ENCODE peak calls at places on chromosomes 7 and 10, in nine cellular contexts. N is upper lobe of left lung; Q is activated B cell treated with CpG ODN at 0.5 μM for 24 hours; A is left colon; D is activated T-cell treated with anti-CD3 and anti-CD28 coated beads, Interleukin-2, amount 50 U/mL, for 4 hours; H is CD8-positive, alpha-beta T cell; B is left ventricle myocardium superior; K is heart right ventricle; O is Right ventricle myocardium superior. L is an unnamed sample.

GRCh38 chr10:110356628-110357245 is 52.0 kb upstream of the SMNDC1 start:
- ATAC-seq in N (peak; percentile 37), Q (peak; percentile 77), A (peak; percentile 29), D (peak; percentile 61), H (peak; percentile 63), B (peak; percentile 6), K (no peak), O (no peak), L (peak; percentile 69)

GRCh38 chr7:34567906-34568305 is 90.1 kb upstream of the NPSR1 start:
- ATAC-seq in N (no peak), Q (no peak), A (no peak), D (no peak), H (no peak), B (no peak), K (no peak), O (no peak), L (no peak)

GRCh38 chr10:72328829-72329204 is 25.9 kb downstream of the DNAJB12 start:
- ATAC-seq in N (no peak), Q (peak; percentile 6), A (no peak), D (no peak), H (no peak), B (no peak), K (no peak), O (no peak), L (peak; percentile 23)

GRCh38 chr7:78359836-78360235 is 561.3 kb downstream of the PHTF2 start:
- ATAC-seq in N (no peak), Q (no peak), A (no peak), D (no peak), H (no peak), B (no peak), K (no peak), O (no peak), L (no peak)

GRCh38 chr10:23496727-23497126 is 57.9 kb downstream of the OTUD1 start:
- ATAC-seq in N (no peak), Q (no peak), A (no peak), D (no peak), H (no peak), B (no peak), K (no peak), O (no peak), L (no peak)

GRCh38 chr10:23065549-23065948 is 29.8 kb upstream of the MSRB2 start:
- ATAC-seq in N (peak; percentile 87), Q (no peak), A (peak; percentile 92), D (no peak), H (no peak), B (peak; percentile 96), K (peak; percentile 94), O (peak; percentile 96), L (no peak)

GRCh38 chr10:80466724-80467326 is 12.7 kb downstream of the TSPAN14 start:
- ATAC-seq in N (no peak), Q (no peak), A (no peak), D (no peak), H (no peak), B (no peak), K (no peak), O (no peak), L (no peak)

GRCh38 chr10:35453855-35454532 is 117.7 kb downstream of the CCNY start:
- ATAC-seq in N (peak; percentile 78), Q (no peak), A (no peak), D (no peak), H (no peak), B (peak; percentile 52), K (peak; percentile 35), O (peak; percentile 62), L (no peak)

GRCh38 chr10:46255696-46256355 is 31.0 kb upstream of the ANTXRL start:
- ATAC-seq in N (peak; percentile 83), Q (no peak), A (peak; percentile 96), D (peak; percentile 80), H (no peak), B (peak; percentile 91), K (peak; percentile 83), O (peak; percentile 90), L (peak; percentile 67)

GRCh38 chr7:46603296-46603701 is 682.2 kb upstream of the IGFBP3 start:
- ATAC-seq in N (peak; percentile 19), Q (no peak), A (no peak), D (no peak), H (no peak), B (peak; percentile 57), K (peak; percentile 59), O (peak; percentile 58), L (no peak)

GRCh38 chr7:157932498-157933218 is 595.9 kb downstream of the DNAJB6 start:
- ATAC-seq in N (no peak), Q (no peak), A (no peak), D (peak; percentile 74), H (peak; percentile 44), B (no peak), K (no peak), O (no peak), L (peak; percentile 66)

GRCh38 chr10:121503587-121504051 is 94.6 kb downstream of the FGFR2 start:
- ATAC-seq in N (no peak), Q (no peak), A (no peak), D (no peak), H (no peak), B (no peak), K (no peak), O (no peak), L (no peak)

GRCh38 chr10:111440501-111440900 is 363.7 kb downstream of the ADRA2A start:
- ATAC-seq in N (no peak), Q (no peak), A (no peak), D (no peak), H (no peak), B (no peak), K (no peak), O (no peak), L (no peak)

GRCh38 chr7:2860627-2861133 is 16.6 kb upstream of the GNA12 start:
- ATAC-seq in N (no peak), Q (no peak), A (peak; percentile 36), D (no peak), H (no peak), B (no peak), K (no peak), O (no peak), L (no peak)

GRCh38 chr7:155965010-155965409 is 152.7 kb upstream of the SHH start:
- ATAC-seq in N (no peak), Q (no peak), A (no peak), D (peak; percentile 59), H (no peak), B (no peak), K (no peak), O (no peak), L (peak; percentile 63)

GRCh38 chr10:120607016-120607709 is 150.1 kb downstream of the PLPP4 start:
- ATAC-seq in N (no peak), Q (no peak), A (no peak), D (no peak), H (no peak), B (no peak), K (no peak), O (no peak), L (no peak)

GRCh38 chr7:20404371-20404770 is 73.7 kb downstream of the ITGB8 start:
- ATAC-seq in N (no peak), Q (no peak), A (no peak), D (no peak), H (no peak), B (no peak), K (no peak), O (no peak), L (no peak)

GRCh38 chr10:51471271-51471670 is 228.1 kb downstream of the CSTF2T start:
- ATAC-seq in N (no peak), Q (no peak), A (no peak), D (no peak), H (no peak), B (no peak), K (no peak), O (no peak), L (no peak)

GRCh38 chr7:44631458-44632115 is 25.2 kb downstream of the OGDH start:
- ATAC-seq in N (no peak), Q (no peak), A (no peak), D (no peak), H (peak; percentile 54), B (no peak), K (no peak), O (no peak), L (no peak)

GRCh38 chr10:11880169-11881027 is 57.2 kb downstream of the PROSER2 start:
- ATAC-seq in N (no peak), Q (no peak), A (no peak), D (no peak), H (no peak), B (no peak), K (no peak), O (no peak), L (no peak)

GRCh38 chr7:101986335-101986734 is 168.9 kb downstream of the CUX1 start:
- ATAC-seq in N (no peak), Q (no peak), A (no peak), D (no peak), H (no peak), B (peak; percentile 78), K (peak; percentile 46), O (peak; percentile 77), L (no peak)